ENCODE peak calls at places on chromosome 3, in five cellular contexts. Y is cardiac fibroblast, C is fibroblast of pulmonary artery, X is mucosa of descending colon, N is PC-9. Q is an unnamed sample.

GRCh38 chr3:29697989-29698388 is 417.1 kb downstream of the RBMS3 start:
- DNase-seq in C (no peak), X (no peak), Y (peak), N (no peak), Q (no peak)

GRCh38 chr3:169478566-169479313 is 184.8 kb downstream of the MECOM start:
- DNase-seq in C (peak), X (no peak), Y (peak), N (no peak), Q (no peak)

GRCh38 chr3:69763976-69764851 is 24.9 kb downstream of the MITF start:
- DNase-seq in C (no peak), Y (no peak), N (no peak), X (no peak), Q (no peak)

GRCh38 chr3:4776980-4777581 is 202.2 kb upstream of the BHLHE40 start:
- DNase-seq in Y (peak), X (no peak), N (no peak), C (peak), Q (no peak)

GRCh38 chr3:26015752-26016151 is 225.9 kb downstream of the OXSM start:
- DNase-seq in N (no peak), Y (no peak), C (no peak), X (no peak), Q (no peak)

GRCh38 chr3:113495035-113495434 is 19.9 kb downstream of the SPICE1 start:
- DNase-seq in N (peak), X (no peak), C (peak), Y (peak), Q (no peak)

GRCh38 chr3:119939087-119939486 is 155.2 kb downstream of the GSK3B start:
- DNase-seq in X (no peak), Y (peak), C (no peak), N (no peak), Q (no peak)

GRCh38 chr3:187968883-187969580 is 184.9 kb upstream of the LPP start:
- DNase-seq in N (no peak), Y (peak), C (peak), X (no peak), Q (peak)

GRCh38 chr3:184320099-184320445 is 5.7 kb downstream of the EIF4G1 start:
- DNase-seq in N (peak), Y (peak), C (peak), X (peak), Q (peak)

GRCh38 chr3:37997791-37998370 is 7.3 kb downstream of the VILL start:
- DNase-seq in N (no peak), X (peak), Y (no peak), C (no peak), Q (peak)

GRCh38 chr3:100155590-100155989 is 41.3 kb upstream of the FILIP1L start:
- DNase-seq in C (no peak), Y (no peak), X (no peak), N (no peak), Q (no peak)

GRCh38 chr3:11651900-11652299 is 8.2 kb upstream of the VGLL4 start:
- DNase-seq in X (no peak), C (peak), N (no peak), Y (peak), Q (no peak)

GRCh38 chr3:41118461-41119385 is 80.6 kb upstream of the CTNNB1 start:
- DNase-seq in N (no peak), X (peak), Y (no peak), C (no peak), Q (no peak)

GRCh38 chr3:165884518-165884917 is 47.3 kb upstream of the BCHE start:
- DNase-seq in C (no peak), N (no peak), Y (no peak), X (no peak), Q (no peak)

GRCh38 chr3:125010393-125010792 is 45.4 kb downstream of the HEG1 start:
- DNase-seq in Y (no peak), N (no peak), C (no peak), X (no peak), Q (no peak)

GRCh38 chr3:125054436-125055164 is 1.2 kb downstream of the HEG1 start:
- DNase-seq in X (no peak), Y (peak), N (no peak), C (peak), Q (no peak)

GRCh38 chr3:98500019-98500418 is 2.5 kb downstream of the OR5K2 start:
- DNase-seq in C (no peak), Y (no peak), X (no peak), N (no peak), Q (no peak)

GRCh38 chr3:188527389-188527788 is 373.4 kb downstream of the LPP start:
- DNase-seq in N (no peak), Y (peak), X (no peak), C (peak), Q (no peak)

GRCh38 chr3:25153561-25153960 is 274.5 kb upstream of the RARB start:
- DNase-seq in C (no peak), N (no peak), Y (no peak), X (no peak), Q (no peak)

GRCh38 chr3:194689493-194689901 is 3.8 kb downstream of the FAM43A start:
- DNase-seq in Y (peak), N (no peak), X (no peak), C (peak), Q (no peak)

GRCh38 chr3:141414800-141415462 is 46.6 kb downstream of the ZBTB38 start:
- DNase-seq in N (no peak), C (peak), X (no peak), Y (peak), Q (no peak)

GRCh38 chr3:37892917-37893595 is 31.4 kb downstream of the CTDSPL start:
- DNase-seq in N (no peak), C (peak), X (peak), Y (peak), Q (no peak)

GRCh38 chr3:129025108-129025507 is 24.0 kb downstream of the EFCC1 start:
- DNase-seq in N (no peak), X (peak), Y (no peak), C (no peak), Q (no peak)

GRCh38 chr3:34947849-34948248 is 691.5 kb upstream of the ARPP21 start:
- DNase-seq in Y (peak), C (peak), N (no peak), X (no peak), Q (no peak)

GRCh38 chr3:104575631-104576030 is 791.1 kb upstream of the ALCAM start:
- DNase-seq in Y (no peak), N (no peak), X (no peak), C (no peak), Q (no peak)

GRCh38 chr3:23494967-23495366 is 291.8 kb downstream of the UBE2E2 start:
- DNase-seq in C (no peak), Y (no peak), N (no peak), X (no peak), Q (no peak)

GRCh38 chr3:158679547-158680000 is 7.1 kb upstream of the LXN start:
- DNase-seq in N (no peak), X (no peak), C (peak), Y (peak), Q (no peak)

GRCh38 chr3:126106336-126107202 is 22.6 kb upstream of the SLC41A3 start:
- DNase-seq in X (no peak), Y (no peak), N (no peak), C (no peak), Q (no peak)

GRCh38 chr3:108235290-108235689 is 13.1 kb upstream of the IFT57 start:
- DNase-seq in X (no peak), Y (no peak), C (no peak), N (no peak), Q (no peak)

GRCh38 chr3:128011140-128011539 is 41.1 kb upstream of the SEC61A1 start:
- DNase-seq in Y (peak), N (peak), C (peak), X (peak), Q (no peak)

DNA sequence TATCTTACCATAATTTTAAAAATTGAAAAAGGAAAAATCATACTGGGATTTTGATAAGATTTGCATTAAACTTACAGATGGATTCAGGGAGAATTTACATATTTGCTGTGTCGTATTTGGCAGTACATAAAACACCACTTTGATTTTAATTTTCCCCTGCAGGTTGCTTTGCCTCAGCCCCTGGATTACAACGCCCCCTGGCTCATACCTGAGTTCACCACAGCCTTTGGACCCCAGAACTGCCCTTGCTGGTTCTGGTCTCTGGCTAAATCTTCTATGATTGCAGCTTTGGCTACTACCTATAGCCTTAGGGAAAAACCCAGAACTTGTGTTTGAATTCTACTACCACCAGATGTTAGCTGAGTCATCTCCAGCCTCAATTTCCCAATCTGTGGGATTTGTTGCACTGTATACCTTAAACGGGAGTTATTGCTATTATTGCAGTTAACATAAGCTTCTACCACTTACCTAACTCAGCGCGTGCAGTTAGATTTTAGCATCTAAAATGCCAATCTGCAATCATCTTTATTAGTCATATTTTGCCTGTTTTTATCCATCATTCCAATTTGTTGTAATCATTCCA is 315.7 kb upstream of the GADL1 start:
- DNase-seq in Y (peak), C (no peak), N (no peak), X (no peak), Q (no peak)
- TF ChIP-seq CTCF in Y (no peak), C (no peak), N (no peak), X (no peak), Q (no peak)

GRCh38 chr3:133169669-133170068 is 131.5 kb downstream of the TMEM108 start:
- DNase-seq in C (no peak), N (no peak), X (no peak), Y (no peak), Q (no peak)

GRCh38 chr3:133162906-133163305 is 124.7 kb downstream of the TMEM108 start:
- DNase-seq in Y (no peak), X (no peak), C (no peak), N (no peak), Q (no peak)

GRCh38 chr3:133167340-133168024 is 129.3 kb downstream of the TMEM108 start:
- DNase-seq in N (no peak), C (no peak), Y (no peak), X (no peak), Q (no peak)

GRCh38 chr3:133168025-133168401 is 129.8 kb downstream of the TMEM108 start:
- DNase-seq in N (no peak), C (no peak), Y (no peak), X (no peak), Q (no peak)
- TF ChIP-seq CTCF in N (no peak), C (no peak), Y (peak), X (no peak), Q (no peak)

DNA sequence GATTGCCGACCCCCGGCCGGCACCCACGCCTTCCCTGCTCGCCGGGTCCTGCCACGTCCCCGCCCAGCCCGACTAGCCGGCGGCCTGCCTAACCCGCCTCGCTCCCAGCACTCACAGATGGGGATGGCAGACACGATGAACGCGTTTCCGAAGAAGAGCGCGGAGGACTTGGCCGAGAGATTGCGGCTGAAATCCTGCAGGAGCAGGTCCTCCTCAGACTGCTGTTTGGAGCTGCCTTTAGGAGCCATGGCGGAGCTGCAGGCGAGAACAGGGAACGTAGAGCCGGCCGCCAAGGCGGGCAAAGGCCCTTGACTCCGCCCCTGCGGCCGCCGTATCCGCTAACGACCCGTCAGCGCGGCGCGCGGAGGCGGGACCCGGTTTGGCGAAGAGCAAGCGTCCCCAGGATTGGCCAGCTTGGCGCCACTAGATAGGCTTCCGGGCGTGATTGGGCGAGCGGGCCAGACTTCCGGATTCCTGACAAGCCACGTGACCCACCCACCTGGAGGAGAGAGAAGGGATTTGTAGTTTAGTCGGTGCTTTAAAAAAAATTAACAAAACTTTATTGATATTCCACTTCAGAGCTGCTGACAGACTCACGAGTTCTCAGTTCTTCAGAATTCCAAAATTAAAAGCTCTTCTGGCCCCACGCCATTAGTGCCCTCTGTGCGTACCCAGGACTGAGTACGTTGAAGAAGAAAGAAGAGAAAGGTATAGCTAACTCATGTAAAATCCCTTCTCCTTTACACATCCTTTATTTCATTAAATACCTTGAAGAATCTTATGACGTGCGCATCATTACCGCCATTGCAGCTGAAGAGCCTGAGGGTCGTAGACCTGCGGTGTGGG is at the start of gene SSR3:
- DNase-seq in C (peak), Y (peak), X (peak), N (peak), Q (peak)
- TF ChIP-seq CTCF in C (no peak), Y (peak), X (no peak), N (peak), Q (peak)

GRCh38 chr3:53921296-53921695 is 29.6 kb upstream of the SELENOK start:
- DNase-seq in Y (peak), C (peak), X (no peak), N (no peak), Q (no peak)
- TF ChIP-seq CTCF in Y (peak), C (peak), X (peak), N (peak), Q (peak)